ENCODE peak calls at places on chromosomes 16 and 17, in five cellular contexts. L is skeletal muscle cell; G is cardiac fibroblast; T is effector memory CD4-positive, alpha-beta T cell; I is body of pancreas. V is an unnamed sample.

GRCh38 chr16:49484454-49484853 is 110.8 kb downstream of the C16orf78 start:
- DNase-seq in L (no peak), G (peak; percentile 23), T (no peak), I (peak; percentile 84), V (peak; percentile 34)

GRCh38 chr16:4053663-4054479 is 62.4 kb downstream of the ADCY9 start:
- DNase-seq in L (no peak), G (peak; percentile 63), T (no peak), I (peak; percentile 83), V (peak; percentile 93)

GRCh38 chr16:57084257-57084770 is 8.1 kb upstream of the CPNE2 start:
- DNase-seq in L (no peak), G (peak; percentile 78), T (peak; percentile 59), I (peak; percentile 68), V (peak; percentile 69)

GRCh38 chr16:58647107-58647506 is 17.5 kb upstream of the CNOT1 start:
- DNase-seq in L (no peak), G (no peak), T (no peak), I (no peak), V (no peak)

GRCh38 chr17:22233382-22233781 is 541.1 kb downstream of the KCNJ18 start:
- DNase-seq in L (no peak), G (no peak), T (no peak), I (no peak), V (no peak)

GRCh38 chr16:15418206-15418605 is 16.2 kb upstream of the BMERB1 start:
- DNase-seq in L (no peak), G (no peak), T (no peak), I (no peak), V (peak; percentile 54)

GRCh38 chr17:3558603-3559269 is 1.1 kb upstream of the TRPV3 start:
- DNase-seq in L (no peak), G (peak; percentile 38), T (peak; percentile 50), I (peak; percentile 25), V (no peak)

GRCh38 chr17:60390881-60391418 is 983 bp downstream of the USP32 start:
- DNase-seq in L (peak; percentile 27), G (peak; percentile 70), T (no peak), I (peak; percentile 54), V (peak; percentile 55)

GRCh38 chr16:27703121-27703520 is 153.2 kb downstream of the KATNIP start:
- DNase-seq in L (no peak), G (no peak), T (no peak), I (no peak), V (no peak)

GRCh38 chr17:38617074-38617860 is 11.5 kb upstream of the SRCIN1 start:
- DNase-seq in L (no peak), G (no peak), T (no peak), I (no peak), V (no peak)

GRCh38 chr16:28264656-28265055 is 27.7 kb upstream of the SBK1 start:
- DNase-seq in L (no peak), G (peak; percentile 74), T (no peak), I (peak; percentile 60), V (no peak)

GRCh38 chr17:50459756-50460155 is 8.9 kb downstream of the CHAD start:
- DNase-seq in L (no peak), G (no peak), T (no peak), I (no peak), V (no peak)

GRCh38 chr17:34139996-34140395 is 115.1 kb upstream of the CCL2 start:
- DNase-seq in L (no peak), G (no peak), T (no peak), I (no peak), V (no peak)

GRCh38 chr16:85919271-85920267 is 20.6 kb downstream of the IRF8 start:
- DNase-seq in L (no peak), G (no peak), T (no peak), I (no peak), V (no peak)

GRCh38 chr17:49987290-49987585 is 7.8 kb downstream of the DLX3 start:
- DNase-seq in L (no peak), G (no peak), T (no peak), I (no peak), V (peak; percentile 60)

GRCh38 chr17:75087558-75088453 is at the start of gene SLC16A5:
- DNase-seq in L (no peak), G (peak; percentile 87), T (peak; percentile 16), I (peak; percentile 75), V (peak; percentile 93)

GRCh38 chr17:66906321-66907278 is 57.9 kb upstream of the CACNG4 start:
- DNase-seq in L (peak; percentile 25), G (peak; percentile 90), T (peak; percentile 9), I (peak; percentile 95), V (peak; percentile 72)

GRCh38 chr16:55532227-55532626 is 23.4 kb downstream of the LPCAT2 start:
- DNase-seq in L (no peak), G (no peak), T (no peak), I (no peak), V (no peak)

GRCh38 chr17:19744492-19744891 is 3.6 kb downstream of the ALDH3A1 start:
- DNase-seq in L (no peak), G (no peak), T (no peak), I (no peak), V (no peak)
- H3K4me3 ChIP-seq in L (peak overlapping the region; percentile 38), G (peak overlapping the region; percentile 39), T (peak overlapping the region; percentile 52), I (peak overlapping the region; percentile 32), V (no peak overlapping the region)

DNA sequence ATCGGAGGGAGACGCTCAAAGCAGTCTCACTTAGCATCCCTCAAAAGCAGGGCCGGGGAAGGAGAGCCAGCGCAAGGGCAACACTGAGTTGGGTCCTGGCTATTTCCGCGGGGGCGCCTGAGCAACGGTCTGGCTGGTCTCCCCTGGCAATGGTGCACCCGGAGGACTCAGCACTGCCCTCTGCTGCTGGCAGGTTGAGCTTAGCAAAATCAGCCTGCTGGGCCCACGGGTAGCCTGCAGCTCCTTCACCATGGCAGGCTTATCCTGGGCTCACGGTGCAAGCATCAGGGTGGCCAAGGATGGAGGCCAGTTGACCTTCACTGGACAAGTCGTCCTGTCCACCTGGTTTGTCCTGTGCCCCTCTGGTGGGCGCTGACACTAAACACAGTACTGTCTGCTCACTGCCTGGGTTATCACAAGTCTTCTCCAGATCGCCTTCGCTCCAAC is 14.4 kb upstream of the ALDH3A1 start:
- DNase-seq in L (no peak), G (peak; percentile 68), T (peak; percentile 25), I (peak; percentile 77), V (peak; percentile 78)
- H3K4me3 ChIP-seq in L (no peak overlapping the region), G (no peak overlapping the region), T (no peak overlapping the region), I (no peak overlapping the region), V (no peak overlapping the region)

GRCh38 chr17:64773836-64774761 is 112.0 kb upstream of the SMURF2 start:
- DNase-seq in L (no peak), G (peak; percentile 60), T (no peak), I (peak; percentile 91), V (peak; percentile 65)
- H3K4me3 ChIP-seq in L (no peak overlapping the region), G (no peak overlapping the region), T (no peak overlapping the region), I (no peak overlapping the region), V (no peak overlapping the region)

GRCh38 chr17:28228109-28228840 is 90.7 kb upstream of the TMEM97 start:
- DNase-seq in L (no peak), G (no peak), T (no peak), I (no peak), V (no peak)
- H3K4me3 ChIP-seq in L (peak overlapping the region; percentile 41), G (peak overlapping the region; percentile 34), T (peak overlapping the region; percentile 20), I (peak overlapping the region; percentile 39), V (no peak overlapping the region)

DNA sequence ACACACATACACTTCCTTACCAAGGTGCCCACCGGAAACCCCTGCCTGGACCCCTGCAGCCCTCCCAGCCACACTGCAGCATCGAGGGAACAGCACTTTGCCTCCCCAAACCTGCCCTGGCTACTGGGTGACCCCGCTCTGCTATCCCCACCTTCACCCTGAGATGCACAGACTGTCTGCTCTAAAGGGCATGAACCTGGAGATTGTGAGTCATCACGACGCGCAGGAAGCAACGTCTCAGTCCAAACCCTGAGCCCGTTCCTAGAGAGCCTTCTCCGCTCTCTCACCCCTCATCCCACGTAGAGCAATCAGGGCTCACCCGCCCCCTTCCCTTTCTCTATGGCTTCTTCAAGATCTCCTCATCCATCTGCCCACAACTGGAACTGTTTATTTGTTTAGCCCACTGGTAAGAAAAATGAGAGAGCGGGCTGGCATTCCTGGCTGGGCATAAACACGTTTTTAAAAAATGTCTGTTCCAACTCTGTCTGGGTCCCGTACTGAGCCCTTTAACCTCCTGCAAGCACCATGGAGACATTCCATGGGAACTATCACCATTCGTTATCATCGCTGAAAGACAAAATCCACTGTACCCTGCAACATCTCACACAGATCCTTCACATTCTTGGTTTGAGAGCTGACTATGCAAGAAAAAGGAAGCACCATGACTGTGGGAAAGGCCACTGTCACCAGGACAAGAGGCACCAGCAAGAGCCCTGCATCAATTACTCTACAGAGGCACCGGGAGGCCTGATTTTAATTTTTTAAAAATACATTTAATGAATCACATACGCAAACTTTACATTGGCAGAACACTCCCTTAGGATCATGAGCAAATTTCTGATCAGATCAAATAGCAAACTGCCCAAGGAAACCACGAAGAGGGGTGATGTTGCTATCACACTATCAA is 28.2 kb downstream of the ZFHX3 start:
- DNase-seq in L (peak; percentile 82), G (peak; percentile 85), T (no peak), I (peak; percentile 35), V (peak; percentile 55)
- H3K4me3 ChIP-seq in L (no peak overlapping the region), G (peak overlapping the region; percentile 3), T (no peak overlapping the region), I (no peak overlapping the region), V (no peak overlapping the region)

GRCh38 chr17:17243163-17243562 is 6.2 kb upstream of the FLCN start:
- DNase-seq in L (no peak), G (no peak), T (no peak), I (no peak), V (no peak)

GRCh38 chr17:17252149-17252810 is 15.3 kb upstream of the FLCN start:
- DNase-seq in L (no peak), G (peak; percentile 13), T (no peak), I (no peak), V (no peak)

GRCh38 chr17:17242246-17242645 is 5.3 kb upstream of the FLCN start:
- DNase-seq in L (no peak), G (no peak), T (no peak), I (no peak), V (no peak)

GRCh38 chr17:17241656-17242055 is 4.7 kb upstream of the FLCN start:
- DNase-seq in L (no peak), G (no peak), T (no peak), I (no peak), V (no peak)

DNA sequence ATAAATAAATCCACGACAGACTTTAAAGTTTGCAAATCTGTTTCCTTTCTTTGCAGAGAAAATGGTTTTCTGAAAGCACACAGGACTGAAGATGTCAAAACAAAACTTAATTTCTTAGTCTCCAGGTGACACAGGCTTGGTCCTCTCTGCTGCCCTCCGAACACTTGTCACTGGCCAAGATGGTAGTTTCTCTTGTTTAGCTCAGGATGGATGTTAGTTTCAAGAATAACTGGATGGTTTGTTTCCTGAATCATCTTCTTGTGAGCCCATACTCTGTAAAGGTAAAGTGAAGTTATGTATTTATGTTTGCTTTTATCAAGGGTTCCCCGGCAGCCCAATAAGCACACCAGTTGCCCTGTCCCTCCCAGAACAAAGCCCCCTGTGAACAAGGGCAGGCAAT is 9.9 kb upstream of the FLCN start:
- DNase-seq in L (no peak), G (no peak), T (no peak), I (no peak), V (no peak)
- H3K4me3 ChIP-seq in L (no peak overlapping the region), G (no peak overlapping the region), T (no peak overlapping the region), I (no peak overlapping the region), V (no peak overlapping the region)